ENCODE peak calls at places on chromosomes 13 and 19, in seven cellular contexts. X, L, D, U, S, N and R are unnamed samples.

GRCh38 chr13:73778242-73778864 is 355.9 kb downstream of the KLF12 start:
- DNase-seq in X (no peak), L (no peak), D (no peak), U (no peak), S (no peak), N (no peak), R (no peak)

GRCh38 chr13:98826156-98826555 is 73.7 kb upstream of the SLC15A1 start:
- DNase-seq in X (no peak), L (no peak), D (no peak), U (no peak), S (no peak), N (no peak), R (no peak)

GRCh38 chr13:73058741-73059459 is at the start of gene KLF5:
- DNase-seq in X (peak; percentile 91), L (peak; percentile 86), D (peak; percentile 99), U (peak; percentile 89), S (peak; percentile 98), N (peak; percentile 99), R (peak; percentile 87)

GRCh38 chr19:16625183-16625958 is 2.6 kb downstream of the MED26 start:
- DNase-seq in X (no peak), L (no peak), D (no peak), U (no peak), S (no peak), N (no peak), R (no peak)

GRCh38 chr13:27044837-27045570 is 126.6 kb downstream of the USP12 start:
- DNase-seq in X (no peak), L (peak; percentile 15), D (no peak), U (no peak), S (no peak), N (no peak), R (no peak)

GRCh38 chr13:25752957-25753540 is 298.8 kb downstream of the SHISA2 start:
- DNase-seq in X (no peak), L (no peak), D (peak; percentile 86), U (no peak), S (no peak), N (no peak), R (no peak)

GRCh38 chr19:15448778-15449619 is 757 bp downstream of the WIZ start:
- DNase-seq in X (no peak), L (no peak), D (no peak), U (no peak), S (no peak), N (no peak), R (no peak)

GRCh38 chr13:97067342-97067895 is 73.1 kb upstream of the OXGR1 start:
- DNase-seq in X (no peak), L (no peak), D (no peak), U (no peak), S (no peak), N (no peak), R (no peak)

GRCh38 chr13:80339841-80340642 is 884 bp downstream of the SPRY2 start:
- DNase-seq in X (peak; percentile 32), L (no peak), D (peak; percentile 89), U (no peak), S (peak; percentile 20), N (peak; percentile 71), R (no peak)

GRCh38 chr19:1098177-1099051 is 3.2 kb upstream of the POLR2E start:
- DNase-seq in X (no peak), L (no peak), D (no peak), U (no peak), S (no peak), N (no peak), R (no peak)